ENCODE peak calls at places on chromosomes 16 and 17, in ten cellular contexts. B, J, G, O, H, U, P, R, T and N are unnamed samples.

GRCh38 chr17:79026345-79027273 is 2.6 kb downstream of the C1QTNF1 start:
- DNase-seq in B (peak), J (peak), G (no peak), O (no peak), H (no peak), U (no peak), P (no peak), R (no peak), T (peak), N (peak)

GRCh38 chr17:59761385-59762021 is 54.0 kb downstream of the VMP1 start:
- DNase-seq in B (no peak), J (no peak), G (no peak), O (no peak), H (no peak), U (no peak), P (no peak), R (no peak), T (no peak), N (no peak)

GRCh38 chr17:9898812-9899211 is 6.3 kb downstream of the RCVRN start:
- DNase-seq in B (no peak), J (no peak), G (no peak), O (no peak), H (no peak), U (no peak), P (no peak), R (no peak), T (no peak), N (no peak)

GRCh38 chr16:5504028-5504758 is 406.6 kb upstream of the EEF2KMT start:
- DNase-seq in B (no peak), J (no peak), G (no peak), O (no peak), H (no peak), U (no peak), P (no peak), R (no peak), T (peak), N (no peak)

GRCh38 chr17:39757931-39758873 is 20.5 kb downstream of the GRB7 start:
- DNase-seq in B (no peak), J (no peak), G (no peak), O (no peak), H (peak), U (peak), P (no peak), R (no peak), T (no peak), N (no peak)

GRCh38 chr16:24135624-24136296 is 120.4 kb upstream of the CACNG3 start:
- DNase-seq in B (no peak), J (no peak), G (no peak), O (no peak), H (no peak), U (no peak), P (no peak), R (no peak), T (no peak), N (no peak)

GRCh38 chr17:48733632-48734327 is 5.2 kb upstream of the HOXB13 start:
- DNase-seq in B (no peak), J (no peak), G (no peak), O (no peak), H (no peak), U (no peak), P (no peak), R (no peak), T (no peak), N (no peak)

GRCh38 chr17:57875109-57876022 is 25.5 kb upstream of the MRPS23 start:
- DNase-seq in B (peak), J (peak), G (no peak), O (peak), H (no peak), U (no peak), P (no peak), R (no peak), T (peak), N (peak)

GRCh38 chr16:29809850-29810698 is 1.9 kb upstream of the PRRT2 start:
- DNase-seq in B (no peak), J (peak), G (no peak), O (no peak), H (peak), U (no peak), P (no peak), R (peak), T (peak), N (no peak)

GRCh38 chr16:86285938-86286921 is 224.1 kb upstream of the FOXF1 start:
- DNase-seq in B (no peak), J (no peak), G (no peak), O (no peak), H (no peak), U (no peak), P (no peak), R (no peak), T (peak), N (no peak)

GRCh38 chr16:22370038-22370541 is 4.3 kb downstream of the CDR2 start:
- DNase-seq in B (no peak), J (no peak), G (no peak), O (no peak), H (no peak), U (no peak), P (no peak), R (no peak), T (no peak), N (no peak)

GRCh38 chr16:50709061-50709695 is 15.8 kb downstream of the NOD2 start:
- DNase-seq in B (no peak), J (no peak), G (no peak), O (no peak), H (no peak), U (no peak), P (no peak), R (no peak), T (no peak), N (no peak)

GRCh38 chr16:73215482-73216377 is 167.8 kb upstream of the ZFHX3 start:
- DNase-seq in B (no peak), J (no peak), G (no peak), O (no peak), H (no peak), U (no peak), P (no peak), R (no peak), T (no peak), N (no peak)

GRCh38 chr17:47918003-47918402 is 22.0 kb downstream of the SP2 start:
- DNase-seq in B (no peak), J (no peak), G (no peak), O (no peak), H (no peak), U (no peak), P (no peak), R (no peak), T (no peak), N (no peak)

GRCh38 chr16:87226926-87227650 is 90.1 kb downstream of the C16orf95 start:
- DNase-seq in B (no peak), J (no peak), G (no peak), O (peak), H (no peak), U (no peak), P (no peak), R (no peak), T (no peak), N (peak)

GRCh38 chr16:54086791-54087190 is 199.8 kb downstream of the IRX3 start:
- DNase-seq in B (no peak), J (no peak), G (no peak), O (no peak), H (no peak), U (no peak), P (no peak), R (no peak), T (no peak), N (no peak)